ENCODE peak calls at places on chromosomes 6 and 20, in nine cellular contexts. One of them, this sample, is unnamed.

GRCh38 chr6:127198549-127198948 is 68.1 kb upstream of the RNF146 start:
- DNase-seq in activated T-helper 1 cell treated with anti-CD3 and anti-CD28 coated beads, Interleukin-2, amount 50 U/mL, for 16 hours: no peak
- DNase-seq in ecto neural progenitor cell: no peak
- DNase-seq in activated B cell treated with CpG ODN at 0.5 μM for 24 hours: no peak
- DNase-seq in NCI-H748 treated with DMSO at 0.1 percent for 48 hours: no peak
- DNase-seq in RCC 7860: no peak
- DNase-seq in esophagus squamous epithelium: no peak
- DNase-seq in CD4-positive, alpha-beta T cell: no peak
- DNase-seq in non-pigmented ciliary epithelial cell: no peak
- DNase-seq in this sample: no peak

GRCh38 chr6:133705071-133705470 is 183.8 kb upstream of the TCF21 start:
- DNase-seq in activated T-helper 1 cell treated with anti-CD3 and anti-CD28 coated beads, Interleukin-2, amount 50 U/mL, for 16 hours: no peak
- DNase-seq in ecto neural progenitor cell: no peak
- DNase-seq in activated B cell treated with CpG ODN at 0.5 μM for 24 hours: no peak
- DNase-seq in NCI-H748 treated with DMSO at 0.1 percent for 48 hours: no peak
- DNase-seq in RCC 7860: no peak
- DNase-seq in esophagus squamous epithelium: no peak
- DNase-seq in CD4-positive, alpha-beta T cell: no peak
- DNase-seq in non-pigmented ciliary epithelial cell: peak
- DNase-seq in this sample: no peak

GRCh38 chr6:73985891-73986290 is 289.9 kb downstream of the CD109 start:
- DNase-seq in activated T-helper 1 cell treated with anti-CD3 and anti-CD28 coated beads, Interleukin-2, amount 50 U/mL, for 16 hours: no peak
- DNase-seq in ecto neural progenitor cell: no peak
- DNase-seq in activated B cell treated with CpG ODN at 0.5 μM for 24 hours: no peak
- DNase-seq in NCI-H748 treated with DMSO at 0.1 percent for 48 hours: no peak
- DNase-seq in RCC 7860: no peak
- DNase-seq in esophagus squamous epithelium: no peak
- DNase-seq in CD4-positive, alpha-beta T cell: no peak
- DNase-seq in non-pigmented ciliary epithelial cell: no peak
- DNase-seq in this sample: no peak

GRCh38 chr6:5746392-5747140 is 260.2 kb downstream of the NRN1 start:
- DNase-seq in activated T-helper 1 cell treated with anti-CD3 and anti-CD28 coated beads, Interleukin-2, amount 50 U/mL, for 16 hours: no peak
- DNase-seq in ecto neural progenitor cell: peak
- DNase-seq in activated B cell treated with CpG ODN at 0.5 μM for 24 hours: no peak
- DNase-seq in NCI-H748 treated with DMSO at 0.1 percent for 48 hours: no peak
- DNase-seq in RCC 7860: no peak
- DNase-seq in esophagus squamous epithelium: no peak
- DNase-seq in CD4-positive, alpha-beta T cell: no peak
- DNase-seq in non-pigmented ciliary epithelial cell: no peak
- DNase-seq in this sample: no peak

GRCh38 chr20:63787302-63787701 is 43.8 kb downstream of the ZBTB46 start:
- DNase-seq in activated T-helper 1 cell treated with anti-CD3 and anti-CD28 coated beads, Interleukin-2, amount 50 U/mL, for 16 hours: no peak
- DNase-seq in ecto neural progenitor cell: no peak
- DNase-seq in activated B cell treated with CpG ODN at 0.5 μM for 24 hours: no peak
- DNase-seq in NCI-H748 treated with DMSO at 0.1 percent for 48 hours: no peak
- DNase-seq in RCC 7860: no peak
- DNase-seq in esophagus squamous epithelium: no peak
- DNase-seq in CD4-positive, alpha-beta T cell: no peak
- DNase-seq in non-pigmented ciliary epithelial cell: no peak
- DNase-seq in this sample: no peak

GRCh38 chr20:4476903-4477302 is 244.8 kb upstream of the PRND start:
- DNase-seq in activated T-helper 1 cell treated with anti-CD3 and anti-CD28 coated beads, Interleukin-2, amount 50 U/mL, for 16 hours: no peak
- DNase-seq in ecto neural progenitor cell: no peak
- DNase-seq in activated B cell treated with CpG ODN at 0.5 μM for 24 hours: no peak
- DNase-seq in NCI-H748 treated with DMSO at 0.1 percent for 48 hours: no peak
- DNase-seq in RCC 7860: no peak
- DNase-seq in esophagus squamous epithelium: no peak
- DNase-seq in CD4-positive, alpha-beta T cell: no peak
- DNase-seq in non-pigmented ciliary epithelial cell: no peak
- DNase-seq in this sample: no peak

GRCh38 chr20:49725694-49726093 is 12.0 kb upstream of the B4GALT5 start:
- DNase-seq in activated T-helper 1 cell treated with anti-CD3 and anti-CD28 coated beads, Interleukin-2, amount 50 U/mL, for 16 hours: no peak
- DNase-seq in ecto neural progenitor cell: no peak
- DNase-seq in activated B cell treated with CpG ODN at 0.5 μM for 24 hours: no peak
- DNase-seq in NCI-H748 treated with DMSO at 0.1 percent for 48 hours: no peak
- DNase-seq in RCC 7860: no peak
- DNase-seq in esophagus squamous epithelium: no peak
- DNase-seq in CD4-positive, alpha-beta T cell: no peak
- DNase-seq in non-pigmented ciliary epithelial cell: no peak
- DNase-seq in this sample: no peak

GRCh38 chr6:117555882-117556498 is 46.3 kb downstream of the GOPC start:
- DNase-seq in activated T-helper 1 cell treated with anti-CD3 and anti-CD28 coated beads, Interleukin-2, amount 50 U/mL, for 16 hours: peak
- DNase-seq in ecto neural progenitor cell: peak
- DNase-seq in activated B cell treated with CpG ODN at 0.5 μM for 24 hours: no peak
- DNase-seq in NCI-H748 treated with DMSO at 0.1 percent for 48 hours: peak
- DNase-seq in RCC 7860: no peak
- DNase-seq in esophagus squamous epithelium: no peak
- DNase-seq in CD4-positive, alpha-beta T cell: peak
- DNase-seq in non-pigmented ciliary epithelial cell: no peak
- DNase-seq in this sample: no peak

GRCh38 chr20:13337090-13337784 is 116.2 kb downstream of the ISM1 start:
- DNase-seq in activated T-helper 1 cell treated with anti-CD3 and anti-CD28 coated beads, Interleukin-2, amount 50 U/mL, for 16 hours: no peak
- DNase-seq in ecto neural progenitor cell: no peak
- DNase-seq in activated B cell treated with CpG ODN at 0.5 μM for 24 hours: no peak
- DNase-seq in NCI-H748 treated with DMSO at 0.1 percent for 48 hours: no peak
- DNase-seq in RCC 7860: no peak
- DNase-seq in esophagus squamous epithelium: no peak
- DNase-seq in CD4-positive, alpha-beta T cell: no peak
- DNase-seq in non-pigmented ciliary epithelial cell: no peak
- DNase-seq in this sample: no peak

GRCh38 chr6:34020278-34020677 is 125.6 kb downstream of the GRM4 start:
- DNase-seq in activated T-helper 1 cell treated with anti-CD3 and anti-CD28 coated beads, Interleukin-2, amount 50 U/mL, for 16 hours: no peak
- DNase-seq in ecto neural progenitor cell: no peak
- DNase-seq in activated B cell treated with CpG ODN at 0.5 μM for 24 hours: no peak
- DNase-seq in NCI-H748 treated with DMSO at 0.1 percent for 48 hours: no peak
- DNase-seq in RCC 7860: no peak
- DNase-seq in esophagus squamous epithelium: no peak
- DNase-seq in CD4-positive, alpha-beta T cell: no peak
- DNase-seq in non-pigmented ciliary epithelial cell: no peak
- DNase-seq in this sample: no peak

GRCh38 chr6:170095273-170095976 is 195.5 kb downstream of the DLL1 start:
- DNase-seq in activated T-helper 1 cell treated with anti-CD3 and anti-CD28 coated beads, Interleukin-2, amount 50 U/mL, for 16 hours: no peak
- DNase-seq in ecto neural progenitor cell: peak
- DNase-seq in activated B cell treated with CpG ODN at 0.5 μM for 24 hours: peak
- DNase-seq in NCI-H748 treated with DMSO at 0.1 percent for 48 hours: no peak
- DNase-seq in RCC 7860: no peak
- DNase-seq in esophagus squamous epithelium: no peak
- DNase-seq in CD4-positive, alpha-beta T cell: no peak
- DNase-seq in non-pigmented ciliary epithelial cell: no peak
- DNase-seq in this sample: no peak

GRCh38 chr6:150992682-150993081 is 127.2 kb downstream of the MTHFD1L start:
- DNase-seq in activated T-helper 1 cell treated with anti-CD3 and anti-CD28 coated beads, Interleukin-2, amount 50 U/mL, for 16 hours: no peak
- DNase-seq in ecto neural progenitor cell: no peak
- DNase-seq in activated B cell treated with CpG ODN at 0.5 μM for 24 hours: no peak
- DNase-seq in NCI-H748 treated with DMSO at 0.1 percent for 48 hours: no peak
- DNase-seq in RCC 7860: no peak
- DNase-seq in esophagus squamous epithelium: no peak
- DNase-seq in CD4-positive, alpha-beta T cell: no peak
- DNase-seq in non-pigmented ciliary epithelial cell: no peak
- DNase-seq in this sample: no peak

GRCh38 chr20:3010985-3011723 is 32.3 kb upstream of the GNRH2 start:
- DNase-seq in activated T-helper 1 cell treated with anti-CD3 and anti-CD28 coated beads, Interleukin-2, amount 50 U/mL, for 16 hours: no peak
- DNase-seq in ecto neural progenitor cell: no peak
- DNase-seq in activated B cell treated with CpG ODN at 0.5 μM for 24 hours: no peak
- DNase-seq in NCI-H748 treated with DMSO at 0.1 percent for 48 hours: no peak
- DNase-seq in RCC 7860: peak
- DNase-seq in esophagus squamous epithelium: no peak
- DNase-seq in CD4-positive, alpha-beta T cell: no peak
- DNase-seq in non-pigmented ciliary epithelial cell: peak
- DNase-seq in this sample: peak

GRCh38 chr6:124770131-124770530 is 192.1 kb upstream of the RNF217 start:
- DNase-seq in activated T-helper 1 cell treated with anti-CD3 and anti-CD28 coated beads, Interleukin-2, amount 50 U/mL, for 16 hours: no peak
- DNase-seq in ecto neural progenitor cell: no peak
- DNase-seq in activated B cell treated with CpG ODN at 0.5 μM for 24 hours: no peak
- DNase-seq in NCI-H748 treated with DMSO at 0.1 percent for 48 hours: no peak
- DNase-seq in RCC 7860: no peak
- DNase-seq in esophagus squamous epithelium: no peak
- DNase-seq in CD4-positive, alpha-beta T cell: no peak
- DNase-seq in non-pigmented ciliary epithelial cell: no peak
- DNase-seq in this sample: no peak